ENCODE peak calls at places on chromosomes 6 and 20, in ten cellular contexts. One of them, this sample, is unnamed.

GRCh38 chr6:6942826-6943225 is 164.9 kb upstream of the RREB1 start:
- DNase-seq in GM23338: no peak
- DNase-seq in ELF-1: no peak
- DNase-seq in heart right ventricle: peak; percentile 47
- DNase-seq in aorta: no peak
- DNase-seq in nephron progenitor cell: no peak
- DNase-seq in Daoy: peak; percentile 55
- DNase-seq in iPS DF 19.7: no peak
- DNase-seq in choroid plexus epithelial cell: no peak
- DNase-seq in AG04450: no peak
- DNase-seq in this sample: no peak

GRCh38 chr6:135083992-135084915 is 29.6 kb upstream of the HBS1L start:
- DNase-seq in iPS DF 19.7: no peak
- DNase-seq in nephron progenitor cell: no peak
- DNase-seq in choroid plexus epithelial cell: no peak
- DNase-seq in Daoy: no peak
- DNase-seq in heart right ventricle: no peak
- DNase-seq in AG04450: no peak
- DNase-seq in GM23338: no peak
- DNase-seq in aorta: no peak
- DNase-seq in ELF-1: no peak
- DNase-seq in this sample: no peak

GRCh38 chr20:3563548-3564177 is 92.8 kb downstream of the ATRN start:
- DNase-seq in nephron progenitor cell: peak; percentile 13
- DNase-seq in Daoy: peak; percentile 14
- DNase-seq in GM23338: peak; percentile 62
- DNase-seq in heart right ventricle: no peak
- DNase-seq in ELF-1: no peak
- DNase-seq in choroid plexus epithelial cell: peak; percentile 79
- DNase-seq in aorta: no peak
- DNase-seq in iPS DF 19.7: no peak
- DNase-seq in AG04450: peak; percentile 7
- DNase-seq in this sample: no peak

GRCh38 chr6:12420626-12421025 is 130.5 kb downstream of the EDN1 start:
- DNase-seq in GM23338: no peak
- DNase-seq in heart right ventricle: no peak
- DNase-seq in AG04450: no peak
- DNase-seq in Daoy: peak; percentile 50
- DNase-seq in choroid plexus epithelial cell: no peak
- DNase-seq in nephron progenitor cell: no peak
- DNase-seq in iPS DF 19.7: no peak
- DNase-seq in aorta: no peak
- DNase-seq in ELF-1: no peak
- DNase-seq in this sample: no peak

GRCh38 chr20:32470025-32470861 is 112.1 kb downstream of the ASXL1 start:
- DNase-seq in nephron progenitor cell: peak; percentile 60
- DNase-seq in GM23338: peak; percentile 87
- DNase-seq in ELF-1: peak; percentile 87
- DNase-seq in AG04450: no peak
- DNase-seq in aorta: no peak
- DNase-seq in iPS DF 19.7: no peak
- DNase-seq in heart right ventricle: peak; percentile 84
- DNase-seq in Daoy: peak; percentile 89
- DNase-seq in choroid plexus epithelial cell: peak; percentile 93
- DNase-seq in this sample: no peak

GRCh38 chr6:28634406-28634757 is 108.7 kb downstream of the GPX5 start:
- DNase-seq in GM23338: no peak
- DNase-seq in iPS DF 19.7: no peak
- DNase-seq in nephron progenitor cell: no peak
- DNase-seq in Daoy: no peak
- DNase-seq in choroid plexus epithelial cell: no peak
- DNase-seq in AG04450: no peak
- DNase-seq in heart right ventricle: no peak
- DNase-seq in aorta: no peak
- DNase-seq in ELF-1: no peak
- DNase-seq in this sample: no peak

GRCh38 chr6:56481957-56482356 is 160.7 kb downstream of the DST start:
- DNase-seq in ELF-1: no peak
- DNase-seq in nephron progenitor cell: no peak
- DNase-seq in heart right ventricle: no peak
- DNase-seq in AG04450: no peak
- DNase-seq in iPS DF 19.7: no peak
- DNase-seq in GM23338: no peak
- DNase-seq in Daoy: no peak
- DNase-seq in choroid plexus epithelial cell: no peak
- DNase-seq in aorta: no peak
- DNase-seq in this sample: no peak

GRCh38 chr20:3679749-3680700 is 1.8 kb downstream of the ADAM33 start:
- DNase-seq in AG04450: peak; percentile 27
- DNase-seq in heart right ventricle: no peak
- DNase-seq in nephron progenitor cell: no peak
- DNase-seq in choroid plexus epithelial cell: peak; percentile 76
- DNase-seq in aorta: peak; percentile 92
- DNase-seq in iPS DF 19.7: no peak
- DNase-seq in Daoy: peak; percentile 55
- DNase-seq in GM23338: peak; percentile 66
- DNase-seq in ELF-1: peak; percentile 89
- DNase-seq in this sample: no peak

GRCh38 chr6:111871725-111872520 is 1.3 kb downstream of the FYN start:
- DNase-seq in choroid plexus epithelial cell: peak; percentile 19
- DNase-seq in ELF-1: peak; percentile 56
- DNase-seq in Daoy: peak; percentile 69
- DNase-seq in iPS DF 19.7: no peak
- DNase-seq in aorta: no peak
- DNase-seq in heart right ventricle: peak; percentile 45
- DNase-seq in GM23338: peak; percentile 70
- DNase-seq in nephron progenitor cell: peak; percentile 61
- DNase-seq in AG04450: no peak
- DNase-seq in this sample: peak; percentile 71

GRCh38 chr20:49468412-49468811 is 14.1 kb downstream of the KCNB1 start:
- DNase-seq in iPS DF 19.7: no peak
- DNase-seq in heart right ventricle: no peak
- DNase-seq in ELF-1: no peak
- DNase-seq in choroid plexus epithelial cell: no peak
- DNase-seq in GM23338: no peak
- DNase-seq in nephron progenitor cell: no peak
- DNase-seq in aorta: no peak
- DNase-seq in Daoy: no peak
- DNase-seq in AG04450: no peak
- DNase-seq in this sample: no peak

GRCh38 chr6:100116409-100117194 is 122.6 kb upstream of the MCHR2 start:
- DNase-seq in AG04450: peak; percentile 52
- DNase-seq in aorta: no peak
- DNase-seq in Daoy: peak; percentile 52
- DNase-seq in heart right ventricle: peak; percentile 29
- DNase-seq in GM23338: peak; percentile 88
- DNase-seq in choroid plexus epithelial cell: peak; percentile 90
- DNase-seq in ELF-1: peak; percentile 76
- DNase-seq in nephron progenitor cell: peak; percentile 41
- DNase-seq in iPS DF 19.7: peak; percentile 30
- DNase-seq in this sample: no peak

GRCh38 chr6:57306273-57306672 is 11.2 kb upstream of the PRIM2 start:
- DNase-seq in Daoy: no peak
- DNase-seq in nephron progenitor cell: no peak
- DNase-seq in GM23338: no peak
- DNase-seq in aorta: no peak
- DNase-seq in heart right ventricle: no peak
- DNase-seq in choroid plexus epithelial cell: no peak
- DNase-seq in AG04450: no peak
- DNase-seq in iPS DF 19.7: no peak
- DNase-seq in ELF-1: no peak
- DNase-seq in this sample: no peak

GRCh38 chr6:135043854-135044253 is 10.8 kb downstream of the HBS1L start:
- DNase-seq in nephron progenitor cell: no peak
- DNase-seq in ELF-1: no peak
- DNase-seq in aorta: no peak
- DNase-seq in choroid plexus epithelial cell: no peak
- DNase-seq in GM23338: no peak
- DNase-seq in heart right ventricle: no peak
- DNase-seq in Daoy: no peak
- DNase-seq in iPS DF 19.7: no peak
- DNase-seq in AG04450: no peak
- DNase-seq in this sample: no peak

GRCh38 chr6:53744321-53744720 is 50.5 kb upstream of the LRRC1 start:
- DNase-seq in GM23338: no peak
- DNase-seq in heart right ventricle: no peak
- DNase-seq in iPS DF 19.7: no peak
- DNase-seq in nephron progenitor cell: no peak
- DNase-seq in Daoy: no peak
- DNase-seq in ELF-1: no peak
- DNase-seq in AG04450: no peak
- DNase-seq in choroid plexus epithelial cell: no peak
- DNase-seq in aorta: no peak
- DNase-seq in this sample: no peak

GRCh38 chr20:11799131-11799800 is 118.4 kb upstream of the BTBD3 start:
- DNase-seq in ELF-1: peak; percentile 50
- DNase-seq in AG04450: no peak
- DNase-seq in choroid plexus epithelial cell: no peak
- DNase-seq in nephron progenitor cell: no peak
- DNase-seq in Daoy: no peak
- DNase-seq in heart right ventricle: no peak
- DNase-seq in GM23338: no peak
- DNase-seq in aorta: no peak
- DNase-seq in iPS DF 19.7: no peak
- DNase-seq in this sample: no peak

GRCh38 chr6:90035047-90035678 is 140.9 kb downstream of the GJA10 start:
- DNase-seq in iPS DF 19.7: no peak
- DNase-seq in heart right ventricle: no peak
- DNase-seq in nephron progenitor cell: no peak
- DNase-seq in choroid plexus epithelial cell: no peak
- DNase-seq in Daoy: no peak
- DNase-seq in AG04450: no peak
- DNase-seq in GM23338: no peak
- DNase-seq in aorta: no peak
- DNase-seq in ELF-1: no peak
- DNase-seq in this sample: no peak

GRCh38 chr6:141744194-141744925 is 388.4 kb upstream of the GJE1 start:
- DNase-seq in Daoy: no peak
- DNase-seq in choroid plexus epithelial cell: peak; percentile 9
- DNase-seq in GM23338: no peak
- DNase-seq in heart right ventricle: no peak
- DNase-seq in iPS DF 19.7: no peak
- DNase-seq in aorta: no peak
- DNase-seq in AG04450: no peak
- DNase-seq in ELF-1: no peak
- DNase-seq in nephron progenitor cell: no peak
- DNase-seq in this sample: no peak

GRCh38 chr6:132218063-132218696 is 183.1 kb downstream of the MOXD1 start:
- DNase-seq in aorta: no peak
- DNase-seq in heart right ventricle: no peak
- DNase-seq in GM23338: peak; percentile 25
- DNase-seq in iPS DF 19.7: no peak
- DNase-seq in choroid plexus epithelial cell: peak; percentile 79
- DNase-seq in AG04450: peak; percentile 23
- DNase-seq in ELF-1: no peak
- DNase-seq in Daoy: no peak
- DNase-seq in nephron progenitor cell: no peak
- DNase-seq in this sample: no peak

GRCh38 chr6:133235219-133235618 is 5.9 kb upstream of the EYA4 start:
- DNase-seq in ELF-1: no peak
- DNase-seq in heart right ventricle: no peak
- DNase-seq in aorta: no peak
- DNase-seq in Daoy: no peak
- DNase-seq in nephron progenitor cell: no peak
- DNase-seq in GM23338: no peak
- DNase-seq in AG04450: no peak
- DNase-seq in choroid plexus epithelial cell: no peak
- DNase-seq in iPS DF 19.7: no peak
- DNase-seq in this sample: no peak

GRCh38 chr20:52348434-52348833 is 156.9 kb upstream of the ZFP64 start:
- DNase-seq in iPS DF 19.7: no peak
- DNase-seq in heart right ventricle: no peak
- DNase-seq in AG04450: no peak
- DNase-seq in Daoy: no peak
- DNase-seq in GM23338: no peak
- DNase-seq in ELF-1: no peak
- DNase-seq in nephron progenitor cell: no peak
- DNase-seq in aorta: no peak
- DNase-seq in choroid plexus epithelial cell: no peak
- DNase-seq in this sample: no peak

GRCh38 chr6:161434331-161434730 is 160.5 kb upstream of the AGPAT4 start:
- DNase-seq in nephron progenitor cell: no peak
- DNase-seq in iPS DF 19.7: no peak
- DNase-seq in Daoy: peak; percentile 59
- DNase-seq in choroid plexus epithelial cell: no peak
- DNase-seq in aorta: no peak
- DNase-seq in GM23338: no peak
- DNase-seq in ELF-1: no peak
- DNase-seq in heart right ventricle: no peak
- DNase-seq in AG04450: no peak
- DNase-seq in this sample: no peak

GRCh38 chr6:148528292-148528691 is 185.7 kb downstream of the SASH1 start:
- DNase-seq in nephron progenitor cell: no peak
- DNase-seq in Daoy: no peak
- DNase-seq in aorta: no peak
- DNase-seq in choroid plexus epithelial cell: peak; percentile 46
- DNase-seq in GM23338: peak; percentile 43
- DNase-seq in heart right ventricle: no peak
- DNase-seq in iPS DF 19.7: no peak
- DNase-seq in AG04450: no peak
- DNase-seq in ELF-1: no peak
- DNase-seq in this sample: no peak

GRCh38 chr6:134477991-134478635 is 160.2 kb upstream of the SGK1 start:
- DNase-seq in GM23338: no peak
- DNase-seq in AG04450: no peak
- DNase-seq in iPS DF 19.7: no peak
- DNase-seq in heart right ventricle: no peak
- DNase-seq in nephron progenitor cell: no peak
- DNase-seq in Daoy: no peak
- DNase-seq in ELF-1: no peak
- DNase-seq in choroid plexus epithelial cell: peak; percentile 59
- DNase-seq in aorta: no peak
- DNase-seq in this sample: no peak

GRCh38 chr20:56764671-56765070 is 135.6 kb downstream of the TFAP2C start:
- DNase-seq in GM23338: no peak
- DNase-seq in ELF-1: peak; percentile 33
- DNase-seq in aorta: no peak
- DNase-seq in choroid plexus epithelial cell: no peak
- DNase-seq in heart right ventricle: no peak
- DNase-seq in Daoy: no peak
- DNase-seq in nephron progenitor cell: no peak
- DNase-seq in AG04450: no peak
- DNase-seq in iPS DF 19.7: no peak
- DNase-seq in this sample: no peak

GRCh38 chr6:54173084-54173483 is 61.8 kb downstream of the MLIP start:
- DNase-seq in AG04450: no peak
- DNase-seq in nephron progenitor cell: no peak
- DNase-seq in aorta: no peak
- DNase-seq in iPS DF 19.7: no peak
- DNase-seq in heart right ventricle: no peak
- DNase-seq in GM23338: no peak
- DNase-seq in choroid plexus epithelial cell: peak; percentile 46
- DNase-seq in Daoy: no peak
- DNase-seq in ELF-1: no peak
- DNase-seq in this sample: no peak

GRCh38 chr6:32852018-32852843 is 1.3 kb downstream of the TAP1 start:
- DNase-seq in AG04450: no peak
- DNase-seq in aorta: no peak
- DNase-seq in ELF-1: no peak
- DNase-seq in GM23338: peak; percentile 48
- DNase-seq in nephron progenitor cell: no peak
- DNase-seq in choroid plexus epithelial cell: no peak
- DNase-seq in Daoy: peak; percentile 36
- DNase-seq in heart right ventricle: peak; percentile 52
- DNase-seq in iPS DF 19.7: no peak
- DNase-seq in this sample: peak; percentile 65

GRCh38 chr20:63011798-63012197 is 5.0 kb upstream of the BHLHE23 start:
- DNase-seq in choroid plexus epithelial cell: peak; percentile 12
- DNase-seq in nephron progenitor cell: no peak
- DNase-seq in ELF-1: no peak
- DNase-seq in AG04450: no peak
- DNase-seq in iPS DF 19.7: no peak
- DNase-seq in aorta: no peak
- DNase-seq in GM23338: no peak
- DNase-seq in heart right ventricle: no peak
- DNase-seq in Daoy: peak; percentile 31
- DNase-seq in this sample: no peak

GRCh38 chr6:74967821-74968220 is 238.0 kb downstream of the COL12A1 start:
- DNase-seq in choroid plexus epithelial cell: peak; percentile 32
- DNase-seq in GM23338: peak; percentile 20
- DNase-seq in aorta: no peak
- DNase-seq in AG04450: no peak
- DNase-seq in Daoy: no peak
- DNase-seq in ELF-1: no peak
- DNase-seq in iPS DF 19.7: no peak
- DNase-seq in heart right ventricle: no peak
- DNase-seq in nephron progenitor cell: no peak
- DNase-seq in this sample: no peak